ENCODE peak calls at places on chromosomes 11 and 22, in seven cellular contexts. T, R, N, L, X, G and P are unnamed samples.

GRCh38 chr11:70036971-70037882 is 40.9 kb upstream of the ANO1 start:
- DNase-seq in T (no peak), R (no peak), N (no peak), L (no peak), X (no peak), G (no peak), P (no peak)

GRCh38 chr11:45151362-45151982 is 5.0 kb downstream of the PRDM11 start:
- DNase-seq in T (no peak), R (no peak), N (no peak), L (no peak), X (no peak), G (no peak), P (no peak)

GRCh38 chr11:12008790-12009616 is 577 bp upstream of the DKK3 start:
- DNase-seq in T (peak), R (peak), N (peak), L (no peak), X (peak), G (peak), P (peak)

GRCh38 chr11:103085758-103086365 is 6.1 kb downstream of the DCUN1D5 start:
- DNase-seq in T (no peak), R (peak), N (no peak), L (no peak), X (peak), G (peak), P (no peak)

GRCh38 chr11:77202941-77203900 is 75.2 kb downstream of the MYO7A start:
- DNase-seq in T (peak), R (no peak), N (peak), L (peak), X (no peak), G (no peak), P (no peak)

GRCh38 chr22:40211481-40212052 is 33.8 kb downstream of the TNRC6B start:
- DNase-seq in T (no peak), R (no peak), N (no peak), L (no peak), X (no peak), G (no peak), P (no peak)

GRCh38 chr11:86741489-86742435 is 58.6 kb upstream of the PRSS23 start:
- DNase-seq in T (no peak), R (peak), N (no peak), L (no peak), X (peak), G (peak), P (peak)

GRCh38 chr11:8192016-8192895 is 23.4 kb upstream of the RIC3 start:
- DNase-seq in T (no peak), R (peak), N (peak), L (peak), X (peak), G (peak), P (peak)

GRCh38 chr11:62689421-62690183 is at the start of gene LRRN4CL:
- DNase-seq in T (peak), R (peak), N (peak), L (no peak), X (peak), G (peak), P (peak)

GRCh38 chr22:20106205-20106848 is 9.6 kb upstream of the RANBP1 start:
- DNase-seq in T (no peak), R (no peak), N (no peak), L (peak), X (no peak), G (no peak), P (no peak)

GRCh38 chr11:8039530-8040260 is 41.3 kb upstream of the TUB start:
- DNase-seq in T (no peak), R (no peak), N (peak), L (no peak), X (no peak), G (no peak), P (no peak)

GRCh38 chr11:63923319-63923718 is 6.4 kb upstream of the RCOR2 start:
- DNase-seq in T (no peak), R (no peak), N (no peak), L (no peak), X (no peak), G (no peak), P (no peak)

GRCh38 chr11:30110691-30111090 is 93.9 kb upstream of the KCNA4 start:
- DNase-seq in T (no peak), R (no peak), N (no peak), L (no peak), X (no peak), G (no peak), P (no peak)

GRCh38 chr11:134479206-134479955 is 67.3 kb upstream of the B3GAT1 start:
- DNase-seq in T (no peak), R (no peak), N (no peak), L (no peak), X (no peak), G (no peak), P (no peak)

GRCh38 chr11:102518296-102519094 is 12.1 kb downstream of the MMP7 start:
- DNase-seq in T (no peak), R (no peak), N (no peak), L (no peak), X (no peak), G (peak), P (no peak)

GRCh38 chr22:41992496-41992895 is 6.1 kb upstream of the WBP2NL start:
- DNase-seq in T (peak), R (no peak), N (no peak), L (no peak), X (no peak), G (no peak), P (no peak)

GRCh38 chr11:72704028-72704782 is 30.0 kb upstream of the PDE2A start:
- DNase-seq in T (no peak), R (no peak), N (peak), L (no peak), X (no peak), G (no peak), P (no peak)

GRCh38 chr11:26234451-26234850 is 97.5 kb upstream of the ANO3 start:
- DNase-seq in T (no peak), R (peak), N (no peak), L (no peak), X (peak), G (no peak), P (peak)

GRCh38 chr22:17870408-17870807 is 96.1 kb upstream of the BID start:
- DNase-seq in T (no peak), R (no peak), N (no peak), L (peak), X (no peak), G (no peak), P (no peak)

GRCh38 chr22:28710112-28710888 is 30.7 kb upstream of the TTC28 start:
- DNase-seq in T (no peak), R (peak), N (no peak), L (no peak), X (peak), G (peak), P (peak)

GRCh38 chr11:133659542-133660201 is 127.4 kb upstream of the OPCML start:
- DNase-seq in T (no peak), R (no peak), N (no peak), L (no peak), X (no peak), G (no peak), P (no peak)

GRCh38 chr11:28621648-28622215 is 513.5 kb downstream of the METTL15 start:
- DNase-seq in T (no peak), R (peak), N (no peak), L (no peak), X (peak), G (peak), P (no peak)

GRCh38 chr11:134339756-134340155 is 8.0 kb downstream of the GLB1L2 start:
- DNase-seq in T (no peak), R (no peak), N (no peak), L (no peak), X (no peak), G (no peak), P (peak)

GRCh38 chr11:6411594-6412031 is 7.3 kb downstream of the APBB1 start:
- DNase-seq in T (no peak), R (no peak), N (no peak), L (no peak), X (no peak), G (no peak), P (no peak)

GRCh38 chr22:49683032-49683431 is 144.6 kb downstream of the BRD1 start:
- DNase-seq in T (no peak), R (no peak), N (no peak), L (no peak), X (no peak), G (no peak), P (no peak)

GRCh38 chr11:64856382-64857227 is 12.2 kb upstream of the CDC42BPG start:
- DNase-seq in T (peak), R (peak), N (no peak), L (peak), X (peak), G (peak), P (peak)

GRCh38 chr11:109424893-109425292 is 2.9 kb downstream of the C11orf87 start:
- DNase-seq in T (no peak), R (no peak), N (no peak), L (no peak), X (no peak), G (no peak), P (peak)

GRCh38 chr11:59040607-59041006 is 45.5 kb upstream of the GLYATL1B start:
- DNase-seq in T (no peak), R (no peak), N (no peak), L (no peak), X (no peak), G (no peak), P (no peak)

GRCh38 chr22:23888615-23889401 is 5.4 kb upstream of the MIF start:
- DNase-seq in T (no peak), R (peak), N (no peak), L (no peak), X (peak), G (peak), P (no peak)

GRCh38 chr11:61124574-61125309 is 22.5 kb downstream of the CD5 start:
- DNase-seq in T (no peak), R (no peak), N (no peak), L (no peak), X (no peak), G (no peak), P (peak)

GRCh38 chr11:26623076-26623666 is 51.1 kb upstream of the MUC15 start:
- DNase-seq in T (no peak), R (peak), N (no peak), L (no peak), X (peak), G (peak), P (peak)

GRCh38 chr11:1829039-1829820 is 5.6 kb upstream of the SYT8 start:
- DNase-seq in T (peak), R (peak), N (no peak), L (no peak), X (peak), G (peak), P (peak)

GRCh38 chr11:78767409-78767932 is 192.8 kb upstream of the NARS2 start:
- DNase-seq in T (no peak), R (no peak), N (no peak), L (no peak), X (peak), G (no peak), P (no peak)

GRCh38 chr22:39610246-39610645 is 39.7 kb downstream of the CACNA1I start:
- DNase-seq in T (no peak), R (no peak), N (no peak), L (no peak), X (no peak), G (no peak), P (no peak)

GRCh38 chr11:64455436-64456261 is 96.7 kb downstream of the RPS6KA4 start:
- DNase-seq in T (peak), R (no peak), N (peak), L (no peak), X (no peak), G (no peak), P (no peak)

GRCh38 chr11:68978626-68978930 is 2.2 kb downstream of the MRGPRD start:
- DNase-seq in T (no peak), R (no peak), N (no peak), L (no peak), X (no peak), G (no peak), P (no peak)

GRCh38 chr11:67468056-67468455 is 995 bp downstream of the TMEM134 start:
- DNase-seq in T (peak), R (no peak), N (peak), L (peak), X (no peak), G (no peak), P (peak)

GRCh38 chr22:45785458-45785857 is 113.8 kb downstream of the ATXN10 start:
- DNase-seq in T (no peak), R (no peak), N (no peak), L (no peak), X (peak), G (no peak), P (peak)

GRCh38 chr22:26481694-26482093 is 1.9 kb downstream of the HPS4 start:
- DNase-seq in T (no peak), R (no peak), N (no peak), L (no peak), X (no peak), G (no peak), P (no peak)
- TF ChIP-seq CTCF in T (no peak), R (no peak), N (no peak), L (no peak), X (no peak), G (no peak), P (no peak)

DNA sequence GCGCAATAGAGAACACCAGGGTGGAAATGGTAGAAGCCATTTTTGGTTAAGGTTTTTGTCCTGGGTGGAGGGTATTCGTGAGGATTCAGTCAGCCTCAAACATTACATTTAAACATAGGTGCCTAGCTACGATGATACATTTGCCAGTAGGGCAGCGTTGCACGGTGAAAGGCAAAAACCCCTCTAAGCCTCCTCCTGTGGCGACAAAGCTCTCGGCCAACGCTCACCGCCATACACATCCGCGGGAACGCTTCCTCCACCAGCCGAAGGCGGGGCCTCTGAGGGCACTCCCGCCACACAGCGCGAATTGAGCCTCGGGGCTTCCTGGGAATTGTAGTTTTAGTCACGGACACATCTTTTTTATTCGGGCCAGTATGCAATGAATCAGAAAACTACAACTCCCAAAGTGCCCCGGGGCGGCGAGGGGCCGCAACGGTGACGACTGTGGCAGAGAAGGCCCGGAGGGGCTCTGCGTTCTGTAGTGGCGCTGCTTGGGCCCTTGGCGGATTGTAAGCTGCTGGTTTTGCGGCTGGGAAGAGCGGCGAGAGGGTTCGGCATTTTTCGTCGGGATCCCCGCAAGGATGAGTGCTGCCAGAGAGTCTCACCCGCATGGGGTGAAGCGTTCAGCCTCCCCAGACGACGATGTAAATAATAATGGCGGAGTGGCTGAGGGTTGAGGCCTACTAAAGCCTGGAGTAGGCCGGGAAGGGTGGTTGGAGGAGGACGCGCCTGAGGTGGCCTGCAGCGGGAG is at the start of gene C11orf58:
- DNase-seq in T (peak), R (peak), N (peak), L (peak), X (peak), G (peak), P (peak)
- H3K4me3 ChIP-seq in T (peak), R (peak), N (peak), L (peak), X (peak), G (peak), P (peak)

DNA sequence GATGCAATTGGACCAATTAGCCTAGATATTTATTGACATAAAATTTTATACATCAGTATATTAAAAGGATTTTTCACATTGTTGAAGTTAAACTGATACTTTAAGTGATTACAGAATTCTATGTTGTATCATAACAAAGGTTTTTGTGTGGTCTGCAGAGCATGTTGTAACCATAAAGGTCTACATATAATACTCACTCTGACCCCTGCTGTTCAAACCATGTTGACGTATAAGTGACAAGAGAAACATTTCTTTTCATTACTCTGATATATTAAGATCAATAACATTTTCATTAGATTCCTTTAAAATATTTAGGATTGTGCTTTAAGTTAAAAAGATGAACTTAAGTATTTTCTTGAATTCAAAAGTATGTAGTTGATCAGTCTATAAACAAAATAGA is 63.9 kb downstream of the GAS2 start:
- DNase-seq in T (no peak), R (no peak), N (no peak), L (no peak), X (peak), G (peak), P (peak)
- TF ChIP-seq CTCF in T (no peak), R (no peak), N (no peak), L (peak), X (no peak), G (peak), P (peak)

GRCh38 chr11:46593550-46594382 is at the start of gene AMBRA1:
- DNase-seq in T (peak), R (peak), N (peak), L (peak), X (peak), G (peak), P (peak)

GRCh38 chr11:46594383-46594718 is 528 bp upstream of the AMBRA1 start:
- DNase-seq in T (no peak), R (no peak), N (no peak), L (no peak), X (no peak), G (no peak), P (no peak)

GRCh38 chr11:46588915-46589314 is 4.9 kb downstream of the AMBRA1 start:
- DNase-seq in T (no peak), R (no peak), N (no peak), L (no peak), X (no peak), G (no peak), P (peak)

GRCh38 chr11:46588131-46588530 is 5.7 kb downstream of the AMBRA1 start:
- DNase-seq in T (no peak), R (no peak), N (no peak), L (no peak), X (peak), G (no peak), P (no peak)

DNA sequence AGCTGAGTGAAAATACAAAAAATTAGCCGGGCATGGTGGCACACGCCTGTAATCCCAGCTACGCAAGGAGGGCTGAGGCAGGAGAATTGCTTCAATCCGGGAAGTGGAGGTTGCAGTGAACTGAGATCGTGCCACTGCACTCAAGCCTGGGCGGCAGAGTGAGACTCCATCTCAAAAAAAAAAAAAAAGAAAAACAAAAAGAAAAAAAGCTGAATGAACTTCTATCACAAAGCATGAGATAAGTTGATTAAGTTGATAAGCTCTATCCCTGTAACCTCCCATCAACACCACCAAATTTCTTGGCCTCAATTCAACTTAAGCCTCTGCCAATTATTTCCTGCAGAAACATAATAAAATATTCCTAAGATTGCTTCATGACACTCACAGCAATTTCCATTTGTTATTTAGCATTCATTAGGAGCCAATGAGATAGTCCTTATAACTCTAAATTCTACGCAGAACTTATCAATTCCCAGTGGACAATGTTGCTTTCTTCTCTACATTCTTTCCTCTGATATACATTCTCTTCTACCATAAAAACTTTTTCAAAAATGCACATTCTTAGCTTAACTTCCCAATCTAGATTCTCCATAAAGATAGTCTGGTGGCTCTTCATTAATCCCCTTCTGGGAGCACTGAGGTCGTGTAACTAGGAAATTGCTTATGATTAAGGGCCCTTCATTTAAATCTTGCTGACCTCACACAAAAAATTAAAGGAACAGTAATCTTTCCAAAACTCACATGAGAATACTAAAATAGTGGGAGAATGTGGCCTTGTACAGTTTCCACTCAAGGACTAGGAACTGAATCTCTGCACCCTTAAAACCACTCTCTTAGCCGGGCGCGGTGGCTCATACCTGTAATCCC is 2.9 kb downstream of the AMBRA1 start:
- DNase-seq in T (no peak), R (no peak), N (no peak), L (no peak), X (no peak), G (peak), P (peak)
- H3K4me3 ChIP-seq in T (no peak), R (no peak), N (no peak), L (peak), X (no peak), G (no peak), P (peak)

GRCh38 chr11:105861225-105861624 is 160.8 kb downstream of the MSANTD4 start:
- DNase-seq in T (no peak), R (no peak), N (no peak), L (no peak), X (peak), G (peak), P (peak)
- TF ChIP-seq CTCF in T (no peak), R (peak), N (no peak), L (peak), X (peak), G (peak), P (peak)

DNA sequence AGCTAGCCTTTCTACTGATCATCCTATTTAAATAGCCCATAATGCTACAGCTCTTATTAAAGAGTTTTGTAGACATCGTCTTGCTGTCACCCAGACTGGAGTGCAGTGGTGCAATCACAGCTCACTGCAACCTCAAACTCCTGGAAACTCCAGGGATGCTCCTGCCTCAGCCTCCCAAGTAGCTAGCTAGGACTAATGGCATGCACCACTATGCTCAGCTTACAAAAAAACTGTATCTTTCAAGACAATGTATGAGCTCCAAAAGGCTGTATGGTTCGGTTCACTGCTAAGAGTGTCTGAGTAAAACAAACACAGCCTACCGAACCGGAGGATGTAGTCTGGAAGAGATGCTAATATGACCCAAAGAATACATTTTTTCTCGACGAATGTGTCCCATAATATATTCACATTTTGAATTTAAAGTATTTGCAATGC is 2.6 kb downstream of the TAF1D start:
- DNase-seq in T (no peak), R (no peak), N (no peak), L (no peak), X (no peak), G (peak), P (peak)
- H3K4me3 ChIP-seq in T (peak), R (peak), N (no peak), L (peak), X (peak), G (no peak), P (peak)

DNA sequence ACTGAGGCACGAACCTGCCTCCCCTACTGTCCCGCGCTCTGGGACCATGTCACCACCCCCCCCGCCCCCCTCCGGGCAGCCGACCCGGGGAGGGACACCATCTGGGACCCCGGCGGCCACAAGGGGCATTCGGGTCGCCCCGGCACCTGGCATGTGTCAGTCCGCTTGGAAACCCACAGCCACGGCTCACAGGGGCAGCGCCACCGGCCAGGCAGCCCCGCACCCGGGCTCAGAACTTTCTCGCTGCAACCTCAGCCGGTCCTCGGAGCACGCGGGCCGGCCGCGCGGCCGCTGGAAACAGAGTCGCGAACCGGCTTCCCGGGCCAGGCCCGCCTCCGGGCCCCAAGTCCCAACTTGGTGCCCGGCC is 159.9 kb upstream of the GRK3 start:
- DNase-seq in T (no peak), R (no peak), N (peak), L (no peak), X (no peak), G (no peak), P (no peak)
- TF ChIP-seq CTCF in T (no peak), R (no peak), N (no peak), L (no peak), X (no peak), G (no peak), P (no peak)